ENCODE peak calls at places on chromosome 17, in four cellular contexts. One of them, this sample, is unnamed.

GRCh38 chr17:76383645-76384221 is 676 bp upstream of the SPHK1 start:
- DNase-seq in H9: peak; percentile 74
- DNase-seq in endothelial cell of umbilical vein: peak; percentile 68
- DNase-seq in fibroblast of lung: no peak
- DNase-seq in this sample: peak; percentile 78

GRCh38 chr17:78255953-78256704 is 24.7 kb downstream of the TMEM235 start:
- DNase-seq in H9: no peak
- DNase-seq in endothelial cell of umbilical vein: no peak
- DNase-seq in fibroblast of lung: no peak
- DNase-seq in this sample: no peak

GRCh38 chr17:7914771-7915610 is 1.1 kb downstream of the RNF227 start:
- DNase-seq in H9: no peak
- DNase-seq in endothelial cell of umbilical vein: peak; percentile 67
- DNase-seq in fibroblast of lung: peak; percentile 54
- DNase-seq in this sample: no peak

GRCh38 chr17:6328279-6328678 is 106.6 kb downstream of the AIPL1 start:
- DNase-seq in H9: no peak
- DNase-seq in endothelial cell of umbilical vein: peak; percentile 33
- DNase-seq in fibroblast of lung: no peak
- DNase-seq in this sample: no peak

GRCh38 chr17:60134396-60135159 is 15.2 kb upstream of the CA4 start:
- DNase-seq in H9: no peak
- DNase-seq in endothelial cell of umbilical vein: peak; percentile 70
- DNase-seq in fibroblast of lung: peak; percentile 55
- DNase-seq in this sample: peak; percentile 71

GRCh38 chr17:79622201-79622601 is 11.3 kb upstream of the RBFOX3 start:
- DNase-seq in H9: peak; percentile 30
- DNase-seq in endothelial cell of umbilical vein: no peak
- DNase-seq in fibroblast of lung: no peak
- DNase-seq in this sample: no peak

GRCh38 chr17:2564876-2565275 is 28.6 kb upstream of the PAFAH1B1 start:
- DNase-seq in H9: no peak
- DNase-seq in endothelial cell of umbilical vein: no peak
- DNase-seq in fibroblast of lung: no peak
- DNase-seq in this sample: no peak

GRCh38 chr17:42459256-42459982 is 741 bp downstream of the ATP6V0A1 start:
- DNase-seq in H9: peak; percentile 54
- DNase-seq in endothelial cell of umbilical vein: no peak
- DNase-seq in fibroblast of lung: peak; percentile 65
- DNase-seq in this sample: peak; percentile 77

DNA sequence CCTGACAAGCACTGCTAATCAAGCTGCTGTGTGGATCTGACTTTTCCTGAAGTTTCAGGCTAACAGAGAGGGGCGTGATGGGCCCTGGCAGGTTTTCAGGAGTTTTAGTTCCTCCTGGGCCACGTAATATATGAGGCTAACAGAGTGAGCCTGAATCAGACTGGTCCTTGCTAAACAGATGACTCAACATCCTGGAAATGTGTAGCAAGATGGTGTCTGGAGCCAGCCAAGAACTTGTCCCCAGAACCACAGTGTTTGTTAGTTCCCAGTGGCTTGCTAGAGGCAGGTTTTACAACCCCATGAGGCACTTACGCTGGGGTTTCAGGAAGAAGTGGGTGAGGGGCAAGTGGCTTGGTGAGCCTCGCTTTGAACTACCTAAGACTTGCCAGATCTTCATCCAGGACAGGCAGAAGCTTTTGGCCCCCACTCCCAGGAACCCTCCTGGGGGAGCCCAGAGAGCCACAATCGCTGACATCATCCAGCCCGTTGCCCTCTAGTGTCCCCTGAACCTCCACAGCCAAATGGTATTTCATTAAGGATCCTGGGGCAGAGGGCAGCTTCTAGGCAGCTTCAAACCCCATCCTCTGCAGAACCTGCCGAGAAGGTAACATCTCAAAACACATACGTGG is 15.9 kb downstream of the TMEM92 start:
- DNase-seq in H9: no peak
- DNase-seq in endothelial cell of umbilical vein: peak; percentile 90
- DNase-seq in fibroblast of lung: peak; percentile 100
- DNase-seq in this sample: peak; percentile 96
- H3K9ac ChIP-seq in H9: no peak overlapping the region
- H3K9ac ChIP-seq in endothelial cell of umbilical vein: no peak overlapping the region
- H3K9ac ChIP-seq in fibroblast of lung: peak overlapping the region; percentile 9
- H3K9ac ChIP-seq in this sample: peak overlapping the region; percentile 86

GRCh38 chr17:44808156-44808555 is 21.9 kb downstream of the GJC1 start:
- DNase-seq in H9: no peak
- DNase-seq in endothelial cell of umbilical vein: no peak
- DNase-seq in fibroblast of lung: no peak
- DNase-seq in this sample: no peak
- H3K9ac ChIP-seq in H9: no peak overlapping the region
- H3K9ac ChIP-seq in endothelial cell of umbilical vein: no peak overlapping the region
- H3K9ac ChIP-seq in fibroblast of lung: no peak overlapping the region
- H3K9ac ChIP-seq in this sample: no peak overlapping the region

GRCh38 chr17:66620528-66620927 is 214.4 kb upstream of the CACNG5 start:
- DNase-seq in H9: no peak
- DNase-seq in endothelial cell of umbilical vein: no peak
- DNase-seq in fibroblast of lung: no peak
- DNase-seq in this sample: no peak
- H3K9ac ChIP-seq in H9: no peak overlapping the region
- H3K9ac ChIP-seq in endothelial cell of umbilical vein: no peak overlapping the region
- H3K9ac ChIP-seq in fibroblast of lung: no peak overlapping the region
- H3K9ac ChIP-seq in this sample: no peak overlapping the region

GRCh38 chr17:38706625-38707298 is 1.7 kb downstream of the MLLT6 start:
- DNase-seq in H9: no peak
- DNase-seq in endothelial cell of umbilical vein: no peak
- DNase-seq in fibroblast of lung: no peak
- DNase-seq in this sample: peak; percentile 28
- H3K9ac ChIP-seq in H9: no peak overlapping the region
- H3K9ac ChIP-seq in endothelial cell of umbilical vein: peak overlapping the region; percentile 50
- H3K9ac ChIP-seq in fibroblast of lung: peak overlapping the region; percentile 38
- H3K9ac ChIP-seq in this sample: peak overlapping the region; percentile 81

GRCh38 chr17:4482338-4483011 is 16.2 kb upstream of the SPNS2 start:
- DNase-seq in H9: no peak
- DNase-seq in endothelial cell of umbilical vein: no peak
- DNase-seq in fibroblast of lung: no peak
- DNase-seq in this sample: no peak

GRCh38 chr17:4479982-4480751 is 18.5 kb upstream of the SPNS2 start:
- DNase-seq in H9: no peak
- DNase-seq in endothelial cell of umbilical vein: no peak
- DNase-seq in fibroblast of lung: no peak
- DNase-seq in this sample: no peak

GRCh38 chr17:4479340-4479981 is 19.2 kb upstream of the SPNS2 start:
- DNase-seq in H9: no peak
- DNase-seq in endothelial cell of umbilical vein: no peak
- DNase-seq in fibroblast of lung: no peak
- DNase-seq in this sample: no peak

GRCh38 chr17:4483012-4483840 is 15.5 kb upstream of the SPNS2 start:
- DNase-seq in H9: no peak
- DNase-seq in endothelial cell of umbilical vein: no peak
- DNase-seq in fibroblast of lung: no peak
- DNase-seq in this sample: no peak

DNA sequence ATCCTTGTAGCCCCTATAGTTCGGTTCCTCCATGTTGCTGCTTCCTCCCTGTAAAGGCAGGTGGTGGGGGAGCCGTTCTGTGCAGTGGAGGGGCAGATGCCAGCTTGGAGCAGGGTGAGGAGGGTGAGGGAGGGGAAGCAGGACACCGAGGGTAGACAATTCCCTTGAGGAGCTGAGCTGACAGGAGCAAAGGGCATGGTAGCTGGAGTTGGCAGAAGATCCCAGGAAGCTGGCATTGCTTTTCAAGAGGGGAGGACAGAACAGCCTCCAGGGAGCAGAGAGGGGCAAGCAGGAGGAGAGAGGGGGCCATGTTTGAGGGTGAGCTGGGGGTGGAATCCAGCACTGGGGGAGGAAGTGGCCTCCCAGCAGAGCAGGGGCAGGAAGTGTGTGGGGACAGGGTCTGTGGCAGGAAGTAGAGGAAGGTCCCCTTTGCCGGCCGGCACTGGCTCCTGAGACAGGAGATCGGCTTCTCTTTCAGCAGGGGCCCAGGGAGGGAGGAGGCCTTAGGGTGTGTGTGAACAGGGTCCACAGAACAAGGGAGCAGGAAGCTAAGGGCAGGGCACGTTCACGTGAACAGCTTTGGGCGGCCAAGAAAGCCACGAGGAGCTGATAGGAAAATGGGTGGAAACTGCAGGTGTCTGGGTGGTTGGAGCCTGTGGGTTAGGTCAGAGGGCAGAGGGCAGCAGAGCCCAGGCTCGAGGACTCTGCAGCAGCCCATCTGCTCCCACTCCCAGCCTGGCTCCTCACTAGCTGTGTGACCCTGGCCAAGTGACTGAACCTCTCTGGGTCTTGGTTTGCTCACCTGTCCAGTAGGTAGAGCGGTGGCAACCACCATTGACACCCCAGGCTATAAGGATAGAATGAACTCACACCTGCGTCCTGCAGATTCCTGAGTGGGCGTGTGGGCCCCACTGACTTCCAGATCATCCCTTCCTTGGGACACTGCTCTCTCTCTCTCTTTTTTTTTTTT is 17.5 kb upstream of the SPNS2 start:
- DNase-seq in H9: no peak
- DNase-seq in endothelial cell of umbilical vein: no peak
- DNase-seq in fibroblast of lung: no peak
- DNase-seq in this sample: no peak
- H3K9ac ChIP-seq in H9: no peak overlapping the region
- H3K9ac ChIP-seq in endothelial cell of umbilical vein: no peak overlapping the region
- H3K9ac ChIP-seq in fibroblast of lung: no peak overlapping the region
- H3K9ac ChIP-seq in this sample: no peak overlapping the region

GRCh38 chr17:68383443-68384321 is 73.6 kb downstream of the WIPI1 start:
- DNase-seq in H9: peak; percentile 25
- DNase-seq in endothelial cell of umbilical vein: peak; percentile 82
- DNase-seq in fibroblast of lung: peak; percentile 94
- DNase-seq in this sample: peak; percentile 78
- H3K9ac ChIP-seq in H9: no peak overlapping the region
- H3K9ac ChIP-seq in endothelial cell of umbilical vein: peak overlapping the region; percentile 74
- H3K9ac ChIP-seq in fibroblast of lung: peak overlapping the region; percentile 50
- H3K9ac ChIP-seq in this sample: peak overlapping the region; percentile 7

GRCh38 chr17:17668358-17668757 is 12.9 kb upstream of the RAI1 start:
- DNase-seq in H9: no peak
- DNase-seq in endothelial cell of umbilical vein: no peak
- DNase-seq in fibroblast of lung: no peak
- DNase-seq in this sample: no peak

GRCh38 chr17:17667947-17668346 is 13.3 kb upstream of the RAI1 start:
- DNase-seq in H9: no peak
- DNase-seq in endothelial cell of umbilical vein: no peak
- DNase-seq in fibroblast of lung: no peak
- DNase-seq in this sample: no peak

GRCh38 chr17:17669851-17670232 is 11.4 kb upstream of the RAI1 start:
- DNase-seq in H9: no peak
- DNase-seq in endothelial cell of umbilical vein: no peak
- DNase-seq in fibroblast of lung: no peak
- DNase-seq in this sample: no peak

GRCh38 chr17:17670701-17671319 is 10.4 kb upstream of the RAI1 start:
- DNase-seq in H9: no peak
- DNase-seq in endothelial cell of umbilical vein: no peak
- DNase-seq in fibroblast of lung: no peak
- DNase-seq in this sample: no peak

DNA sequence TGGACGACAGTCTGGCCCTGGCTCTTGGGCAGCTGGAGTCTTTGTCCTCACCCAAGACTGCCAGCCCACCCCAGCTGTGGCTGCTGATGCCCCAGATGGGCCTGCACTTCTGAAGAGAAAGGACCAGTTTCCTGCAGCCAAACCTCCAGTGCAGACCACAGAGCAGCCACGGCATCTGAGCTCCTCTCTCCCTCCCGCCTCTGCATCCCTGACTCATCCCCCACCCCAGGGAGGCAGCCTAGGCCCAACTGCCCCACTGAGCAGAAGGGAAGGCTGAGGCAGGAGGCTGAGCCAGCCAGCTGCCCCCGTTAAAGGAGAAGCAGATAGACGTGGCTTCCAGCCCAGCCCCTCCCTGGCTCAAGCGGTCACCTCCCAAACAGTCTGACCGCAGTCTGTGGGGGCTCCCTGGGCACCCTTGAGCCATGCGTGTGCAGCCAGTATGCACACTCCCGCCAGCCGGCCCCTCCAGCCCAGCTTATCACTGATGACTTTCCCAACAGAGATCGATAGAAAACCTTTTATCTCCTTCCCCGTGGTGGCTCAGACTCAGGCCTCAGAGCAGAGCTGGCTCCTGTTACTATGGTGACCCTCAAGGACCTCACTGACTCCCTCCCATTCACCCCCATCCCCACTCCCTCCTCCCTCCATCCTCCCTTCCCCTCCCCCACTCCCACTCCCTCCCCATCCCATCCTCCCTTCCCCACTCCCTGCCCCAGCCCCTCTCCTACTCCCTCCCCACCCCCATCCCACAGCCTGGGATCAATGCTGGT is 12.0 kb upstream of the RAI1 start:
- DNase-seq in H9: no peak
- DNase-seq in endothelial cell of umbilical vein: no peak
- DNase-seq in fibroblast of lung: no peak
- DNase-seq in this sample: no peak
- H3K9ac ChIP-seq in H9: no peak overlapping the region
- H3K9ac ChIP-seq in endothelial cell of umbilical vein: no peak overlapping the region
- H3K9ac ChIP-seq in fibroblast of lung: no peak overlapping the region
- H3K9ac ChIP-seq in this sample: no peak overlapping the region

This sample was measured in adipocyte.